ENCODE peak calls at places on chromosomes 16 and 17, in four cellular contexts. V is right atrium auricular region; E is neural progenitor cell; Y is CD4-positive, alpha-beta T cell. G is an unnamed sample.

GRCh38 chr17:1724351-1724868 is at the start of gene WDR81:
- DNase-seq in V (peak; percentile 92), E (peak; percentile 95), Y (peak; percentile 78), G (peak; percentile 90)

GRCh38 chr17:75694536-75694935 is 26.7 kb upstream of the ITGB4 start:
- DNase-seq in V (no peak), E (no peak), Y (no peak), G (no peak)

GRCh38 chr16:3919413-3919812 is 38.9 kb upstream of the CREBBP start:
- DNase-seq in V (no peak), E (no peak), Y (no peak), G (no peak)

GRCh38 chr17:50634123-50634914 is at the start of gene ABCC3:
- DNase-seq in V (no peak), E (peak; percentile 63), Y (no peak), G (no peak)

GRCh38 chr16:67961551-67961957 is 6.9 kb downstream of the SLC12A4 start:
- DNase-seq in V (no peak), E (no peak), Y (no peak), G (no peak)

GRCh38 chr17:7213895-7214299 is 5.7 kb downstream of the DLG4 start:
- DNase-seq in V (peak; percentile 77), E (peak; percentile 100), Y (no peak), G (peak; percentile 86)

GRCh38 chr17:79670537-79671386 is 59.9 kb upstream of the RBFOX3 start:
- DNase-seq in V (no peak), E (no peak), Y (no peak), G (no peak)

GRCh38 chr17:2089021-2089422 is 34.1 kb downstream of the HIC1 start:
- DNase-seq in V (no peak), E (no peak), Y (no peak), G (no peak)

GRCh38 chr17:31834448-31834847 is 24.6 kb downstream of the COPRS start:
- DNase-seq in V (no peak), E (no peak), Y (no peak), G (no peak)

GRCh38 chr17:44599298-44600175 is 42.3 kb downstream of the FZD2 start:
- DNase-seq in V (peak; percentile 75), E (peak; percentile 70), Y (no peak), G (no peak)
- TF ChIP-seq CTCF in V (no peak), E (no peak), Y (no peak), G (no peak)

DNA sequence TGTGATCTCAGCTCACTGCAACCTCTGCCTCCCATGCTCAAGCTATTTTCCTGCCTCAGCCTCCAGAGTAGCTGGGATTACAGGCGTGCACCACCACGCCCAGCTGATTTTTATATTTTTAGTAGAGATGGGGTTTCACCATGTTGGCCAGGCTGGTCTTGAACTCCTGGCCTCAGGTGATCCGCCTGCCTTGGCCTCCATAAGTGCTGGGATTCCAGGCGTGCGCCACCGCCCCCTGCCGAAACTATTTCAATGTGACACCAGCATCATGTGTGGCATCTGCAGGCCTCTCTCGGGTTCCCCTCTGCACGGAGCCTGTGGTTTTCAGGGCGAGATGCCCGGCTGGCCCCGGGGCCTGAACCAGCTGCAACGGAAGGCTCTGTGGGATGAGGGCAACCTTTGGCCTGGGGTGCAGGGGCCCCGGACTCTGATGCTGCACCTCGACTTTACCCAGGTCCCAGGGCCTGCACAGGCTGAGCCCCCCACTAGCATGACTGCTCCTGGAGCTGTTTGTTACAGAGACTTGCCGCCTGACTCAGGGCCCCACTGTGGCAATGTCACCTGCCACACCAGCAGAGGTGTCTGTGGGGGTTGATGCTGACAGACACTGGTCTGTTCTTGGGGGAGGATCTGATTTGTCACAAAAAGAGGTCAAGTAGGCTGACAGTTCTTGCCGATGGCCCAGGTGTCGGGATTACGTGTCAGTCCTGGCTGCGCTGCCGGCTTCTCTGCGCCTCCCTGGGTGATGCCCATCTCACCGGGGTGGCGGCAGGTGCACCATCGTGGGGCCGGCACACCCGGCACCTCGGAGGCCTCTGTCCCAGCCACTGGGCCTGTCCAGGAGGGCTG is 8.6 kb upstream of the TEX19 start:
- DNase-seq in V (no peak), E (no peak), Y (no peak), G (no peak)
- TF ChIP-seq CTCF in V (no peak), E (no peak), Y (peak; percentile 18), G (no peak)

DNA sequence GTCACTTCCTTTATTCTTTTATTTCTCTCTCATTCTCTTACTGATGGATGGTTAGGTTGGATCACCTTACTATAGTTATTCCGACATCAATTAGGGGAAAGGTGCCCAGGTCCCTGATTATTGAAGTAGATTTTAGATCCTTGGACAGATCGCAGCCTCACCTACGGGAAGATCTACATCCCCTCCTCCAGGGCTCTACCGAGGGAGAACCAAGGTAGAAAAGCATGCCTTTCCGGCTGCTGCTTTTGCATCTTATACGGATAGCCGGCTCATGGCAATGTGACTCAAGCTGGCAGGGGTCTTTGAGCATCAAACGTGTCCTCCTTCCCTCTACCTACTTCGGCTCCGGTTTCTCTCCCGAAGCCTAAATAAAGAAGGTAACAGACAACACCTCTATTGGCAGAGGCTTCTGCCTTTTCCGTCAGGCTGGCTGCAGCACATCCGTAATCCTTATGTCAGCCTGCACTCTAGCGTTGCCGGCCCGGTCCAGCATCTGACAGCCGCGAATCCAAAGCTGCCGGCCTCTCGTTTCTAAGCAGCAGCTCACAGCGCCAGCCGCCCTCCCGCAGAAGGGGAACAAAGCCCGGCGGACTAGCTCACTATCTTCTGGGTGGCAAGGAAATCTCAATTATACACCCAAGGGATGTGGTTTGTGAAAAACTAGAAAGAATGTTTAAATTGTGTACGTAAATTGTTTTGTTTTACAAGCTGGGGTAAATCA is 46.9 kb downstream of the IRX6 start:
- DNase-seq in V (peak; percentile 84), E (peak; percentile 93), Y (no peak), G (no peak)
- TF ChIP-seq CTCF in V (peak; percentile 78), E (peak; percentile 71), Y (no peak), G (no peak)

GRCh38 chr16:81450783-81451491 is 6.3 kb downstream of the CMIP start:
- DNase-seq in V (no peak), E (no peak), Y (no peak), G (no peak)

GRCh38 chr16:81448154-81449131 is 3.8 kb downstream of the CMIP start:
- DNase-seq in V (no peak), E (peak; percentile 68), Y (no peak), G (no peak)

GRCh38 chr16:81447383-81448101 is 2.9 kb downstream of the CMIP start:
- DNase-seq in V (no peak), E (peak; percentile 34), Y (no peak), G (no peak)

GRCh38 chr16:81449899-81450608 is 5.4 kb downstream of the CMIP start:
- DNase-seq in V (no peak), E (no peak), Y (no peak), G (no peak)

DNA sequence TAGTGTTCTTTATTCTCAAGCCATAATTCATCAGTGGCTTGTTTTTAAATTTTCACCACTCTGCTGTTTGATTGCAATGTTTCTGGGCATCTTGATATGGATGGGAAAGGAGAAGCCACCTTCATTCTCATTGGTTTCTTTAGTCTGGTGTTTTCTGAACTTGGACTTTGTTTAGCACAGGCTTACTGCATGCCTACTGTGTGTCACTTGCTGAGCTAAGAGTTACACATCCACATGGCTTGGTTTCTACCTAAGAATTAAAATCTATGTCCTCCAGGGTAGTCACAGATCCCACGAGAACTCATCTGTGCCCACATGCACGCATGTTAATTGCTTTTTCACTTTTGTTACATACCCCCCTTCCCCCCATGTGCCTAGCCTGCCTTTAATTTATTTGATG is 4.6 kb downstream of the CMIP start:
- DNase-seq in V (no peak), E (no peak), Y (no peak), G (no peak)
- TF ChIP-seq CTCF in V (no peak), E (no peak), Y (no peak), G (no peak)

GRCh38 chr17:64506201-64506575 is at the start of gene DDX5:
- DNase-seq in V (peak; percentile 97), E (peak; percentile 99), Y (peak; percentile 99), G (peak; percentile 96)

GRCh38 chr17:64509179-64509578 is 2.4 kb downstream of the CEP95 start:
- DNase-seq in V (no peak), E (no peak), Y (no peak), G (no peak)

GRCh38 chr17:64508683-64509082 is 1.9 kb downstream of the CEP95 start:
- DNase-seq in V (no peak), E (no peak), Y (no peak), G (no peak)

GRCh38 chr17:64506576-64507417 is at the start of gene CEP95:
- DNase-seq in V (peak; percentile 98), E (peak; percentile 96), Y (peak; percentile 92), G (peak; percentile 97)

DNA sequence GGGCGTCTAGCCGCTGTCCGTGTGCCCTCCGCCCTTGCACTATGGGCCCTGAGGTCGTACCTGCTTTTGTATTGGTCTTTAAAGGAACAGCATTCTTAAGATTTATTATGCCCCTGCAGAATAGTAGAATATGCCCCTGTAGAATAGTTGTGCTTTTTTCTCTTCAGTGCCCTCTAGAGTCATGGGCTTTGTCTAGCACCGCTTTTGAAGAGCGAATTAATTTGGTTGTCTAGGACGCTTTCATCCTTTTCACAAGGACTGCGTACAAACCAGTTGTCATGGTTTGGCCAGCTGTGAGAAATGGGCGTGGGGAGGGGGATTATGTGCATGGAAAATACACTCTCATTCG is 615 bp downstream of the CEP95 start:
- DNase-seq in V (no peak), E (peak; percentile 86), Y (peak; percentile 19), G (peak; percentile 63)
- TF ChIP-seq CTCF in V (peak; percentile 57), E (peak; percentile 54), Y (peak; percentile 73), G (peak; percentile 84)

GRCh38 chr17:78039581-78039980 is 81.1 kb downstream of the TNRC6C start:
- DNase-seq in V (no peak), E (no peak), Y (no peak), G (no peak)

GRCh38 chr17:78042542-78042941 is 84.0 kb downstream of the TNRC6C start:
- DNase-seq in V (no peak), E (no peak), Y (no peak), G (no peak)

GRCh38 chr17:78038748-78039288 is 80.3 kb downstream of the TNRC6C start:
- DNase-seq in V (no peak), E (no peak), Y (no peak), G (no peak)

GRCh38 chr17:78041401-78042179 is 83.1 kb downstream of the TNRC6C start:
- DNase-seq in V (no peak), E (no peak), Y (no peak), G (no peak)

GRCh38 chr17:78040561-78041400 is 82.3 kb downstream of the TNRC6C start:
- DNase-seq in V (peak; percentile 66), E (no peak), Y (no peak), G (no peak)
- TF ChIP-seq CTCF in V (peak; percentile 32), E (no peak), Y (no peak), G (no peak)

G was measured in DND-41.